ENCODE peak calls at places on chromosome 11, in four cellular contexts. O is HFF-Myc; L is tibial nerve; P is stimulated activated CD8-positive, alpha-beta memory T cell treated with anti-CD3 and anti-CD28 coated beads, Interleukin-2, amount 100 ng/mL, for 1 hour. A is an unnamed sample.

GRCh38 chr11:82003671-82004148 is 730.0 kb downstream of the FAM181B start:
- DNase-seq in L (no peak), O (no peak), P (no peak), A (no peak)

GRCh38 chr11:103877221-103877620 is 159.2 kb upstream of the DDI1 start:
- DNase-seq in P (no peak), L (no peak), O (no peak), A (no peak)

GRCh38 chr11:94563176-94563847 is 3.9 kb upstream of the PIWIL4 start:
- DNase-seq in L (no peak), O (peak), P (no peak), A (no peak)

GRCh38 chr11:10288316-10288715 is 5.7 kb downstream of the SBF2 start:
- DNase-seq in L (no peak), O (no peak), P (no peak), A (no peak)

GRCh38 chr11:134835561-134835960 is 423.5 kb upstream of the B3GAT1 start:
- DNase-seq in P (no peak), O (no peak), L (no peak), A (no peak)

GRCh38 chr11:460331-461199 is 10.5 kb downstream of the PTDSS2 start:
- DNase-seq in P (no peak), L (no peak), O (no peak), A (no peak)

GRCh38 chr11:131624526-131624925 is 254.1 kb downstream of the NTM start:
- DNase-seq in P (no peak), L (no peak), O (no peak), A (no peak)

GRCh38 chr11:75810637-75811383 is 4.2 kb upstream of the UVRAG start:
- DNase-seq in P (no peak), L (no peak), O (no peak), A (no peak)

GRCh38 chr11:62340269-62340901 is 3.1 kb downstream of the ASRGL1 start:
- DNase-seq in P (peak), L (peak), O (peak), A (peak)

GRCh38 chr11:95715777-95716241 is 73.8 kb downstream of the FAM76B start:
- DNase-seq in P (no peak), O (no peak), L (no peak), A (peak)

GRCh38 chr11:128487978-128488377 is 99.4 kb downstream of the ETS1 start:
- DNase-seq in P (no peak), O (no peak), L (no peak), A (no peak)

GRCh38 chr11:114319716-114320328 is 23.6 kb downstream of the NNMT start:
- DNase-seq in O (no peak), P (no peak), L (no peak), A (no peak)

GRCh38 chr11:62611705-62612365 is 740 bp downstream of the EML3 start:
- DNase-seq in O (no peak), P (no peak), L (no peak), A (peak)

GRCh38 chr11:11978792-11979486 is 29.5 kb downstream of the DKK3 start:
- DNase-seq in P (no peak), O (no peak), L (peak), A (no peak)

GRCh38 chr11:119166368-119167076 is 2.0 kb upstream of the NLRX1 start:
- DNase-seq in L (no peak), P (no peak), O (no peak), A (peak)

GRCh38 chr11:18012314-18012905 is 437 bp downstream of the SERGEF start:
- DNase-seq in L (no peak), P (no peak), O (no peak), A (peak)

GRCh38 chr11:127059286-127060200 is 59.0 kb upstream of the KIRREL3 start:
- DNase-seq in L (no peak), O (no peak), P (no peak), A (no peak)

GRCh38 chr11:70511345-70511744 is 113.0 kb downstream of the CTTN start:
- DNase-seq in P (no peak), L (no peak), O (no peak), A (no peak)

GRCh38 chr11:16179668-16180067 is 176.7 kb downstream of the SOX6 start:
- DNase-seq in L (no peak), P (no peak), O (no peak), A (no peak)